ENCODE peak calls at places on chromosomes 5 and 9, in five cellular contexts. O is sigmoid colon, H is RWPE1, W is progenitor cell of endocrine pancreas, B is heart left ventricle. P is an unnamed sample.

GRCh38 chr5:174320051-174320450 is 274.5 kb downstream of the NSG2 start:
- DNase-seq in H (no peak), B (no peak), O (no peak), W (no peak), P (no peak)

GRCh38 chr5:159655757-159656409 is 260.4 kb upstream of the ADRA1B start:
- DNase-seq in B (peak), W (no peak), O (no peak), H (no peak), P (no peak)

GRCh38 chr9:4117835-4118610 is 181.8 kb downstream of the GLIS3 start:
- DNase-seq in H (no peak), O (no peak), B (no peak), W (no peak), P (peak)

GRCh38 chr9:137438591-137439157 is 2.5 kb downstream of the ENTPD8 start:
- DNase-seq in H (no peak), B (no peak), W (no peak), O (no peak), P (peak)

GRCh38 chr5:143311428-143311827 is 92.1 kb downstream of the NR3C1 start:
- DNase-seq in H (peak), W (no peak), O (no peak), B (no peak), P (no peak)

GRCh38 chr5:172973931-172974330 is 9.6 kb upstream of the ATP6V0E1 start:
- DNase-seq in B (no peak), O (no peak), H (no peak), W (no peak), P (no peak)

GRCh38 chr9:119634036-119634435 is 264.8 kb upstream of the BRINP1 start:
- DNase-seq in O (no peak), B (no peak), H (no peak), W (no peak), P (no peak)

GRCh38 chr9:98135938-98136337 is 16.9 kb upstream of the TRIM14 start:
- DNase-seq in O (peak), B (no peak), W (no peak), H (no peak), P (no peak)

GRCh38 chr5:39639618-39640078 is 214.9 kb upstream of the DAB2 start:
- DNase-seq in B (no peak), H (peak), W (no peak), O (no peak), P (no peak)

GRCh38 chr5:139745800-139746690 is 49.6 kb upstream of the PSD2 start:
- DNase-seq in H (peak), W (peak), B (peak), O (peak), P (no peak)

GRCh38 chr9:123424131-123424530 is 68.1 kb downstream of the CRB2 start:
- DNase-seq in O (peak), W (no peak), B (peak), H (no peak), P (no peak)

GRCh38 chr5:10705736-10706135 is 55.3 kb downstream of the DAP start:
- DNase-seq in H (peak), W (no peak), O (no peak), B (no peak), P (no peak)

GRCh38 chr9:135960328-135961276 is 571 bp downstream of the UBAC1 start:
- DNase-seq in H (peak), O (no peak), W (peak), B (peak), P (no peak)

GRCh38 chr5:124057161-124057814 is 545.3 kb downstream of the CSNK1G3 start:
- DNase-seq in O (peak), B (peak), H (peak), W (no peak), P (no peak)

GRCh38 chr9:35673998-35674361 is 252 bp downstream of the CA9 start:
- DNase-seq in W (no peak), O (no peak), B (no peak), H (no peak), P (no peak)

GRCh38 chr5:86461169-86461956 is 156.4 kb upstream of the COX7C start:
- DNase-seq in W (no peak), H (no peak), O (no peak), B (no peak), P (no peak)

GRCh38 chr9:22005083-22005699 is 3.9 kb downstream of the CDKN2B start:
- DNase-seq in O (no peak), B (no peak), W (no peak), H (no peak), P (no peak)

GRCh38 chr9:91900057-91900816 is 49.8 kb downstream of the ROR2 start:
- DNase-seq in W (no peak), H (no peak), B (no peak), O (peak), P (no peak)

GRCh38 chr9:132409828-132410528 is at the start of gene CFAP77:
- DNase-seq in H (peak), W (peak), B (peak), O (peak), P (peak)

GRCh38 chr5:131976414-131977211 is 31.1 kb upstream of the MEIKIN start:
- DNase-seq in H (no peak), B (no peak), W (no peak), O (peak), P (no peak)

GRCh38 chr9:136721339-136722092 is 9.1 kb downstream of the DIPK1B start:
- DNase-seq in W (no peak), B (no peak), H (peak), O (no peak), P (no peak)

GRCh38 chr9:137757613-137758029 is 120.0 kb upstream of the CACNA1B start:
- DNase-seq in O (no peak), W (no peak), B (no peak), H (peak), P (no peak)

GRCh38 chr5:1523480-1523792 is 324 bp downstream of the LPCAT1 start:
- DNase-seq in B (no peak), O (no peak), W (no peak), H (no peak), P (no peak)

GRCh38 chr5:33973271-33973670 is 11.2 kb downstream of the SLC45A2 start:
- DNase-seq in B (no peak), O (no peak), H (no peak), W (no peak), P (no peak)

GRCh38 chr9:132078369-132079356 is 1.0 kb downstream of the MED27 start:
- DNase-seq in O (peak), B (no peak), W (no peak), H (peak), P (no peak)

GRCh38 chr9:36088020-36088419 is 48.5 kb upstream of the GLIPR2 start:
- DNase-seq in B (no peak), H (no peak), W (no peak), O (no peak), P (no peak)

GRCh38 chr5:125835293-125836172 is 587.7 kb upstream of the GRAMD2B start:
- DNase-seq in H (peak), O (peak), B (peak), W (peak), P (no peak)

GRCh38 chr5:101084353-101084752 is 181.3 kb upstream of the ST8SIA4 start:
- DNase-seq in W (no peak), O (no peak), H (no peak), B (no peak), P (no peak)

DNA sequence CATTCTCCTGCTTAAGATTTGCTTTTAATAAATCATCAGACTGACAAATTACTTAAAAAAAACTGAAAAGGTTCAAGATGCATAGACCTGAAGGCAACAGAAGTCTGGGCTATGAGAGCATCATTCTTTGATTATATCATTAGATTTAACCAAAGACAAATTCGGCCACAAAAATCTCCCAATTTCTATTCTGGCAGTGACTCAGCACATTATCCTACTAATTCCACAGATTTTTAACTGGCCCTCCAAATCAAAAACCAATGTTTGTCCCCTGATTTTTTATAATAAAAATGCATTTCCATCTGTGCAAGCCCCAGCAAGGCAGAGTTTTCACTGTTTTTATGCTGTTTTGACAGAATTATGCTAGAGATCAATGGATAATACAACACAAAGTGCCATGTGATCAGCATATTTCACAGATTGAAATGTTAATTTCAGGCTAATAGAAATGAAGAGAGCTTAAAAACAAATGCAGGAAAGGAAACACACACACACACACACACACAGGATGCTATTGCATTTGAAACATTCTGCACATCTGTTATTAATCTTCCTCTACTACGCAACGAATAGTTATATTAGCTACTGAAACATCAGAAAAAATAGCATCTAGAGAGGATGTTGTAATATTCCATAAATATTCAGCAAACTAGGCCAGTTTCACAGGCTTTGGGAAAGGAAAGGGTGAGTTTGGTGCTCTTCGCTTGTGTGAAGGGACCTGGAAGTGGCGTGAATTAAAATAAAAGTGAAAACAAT is 177.6 kb upstream of the ST8SIA4 start:
- DNase-seq in O (no peak), W (no peak), B (peak), H (no peak), P (no peak)
- TF ChIP-seq CTCF in O (no peak), W (no peak), B (no peak), H (no peak), P (no peak)

GRCh38 chr9:129143461-129143927 is 32.3 kb downstream of the PTPA start:
- DNase-seq in O (peak), H (no peak), W (no peak), B (peak), P (no peak)

GRCh38 chr9:129148463-129149204 is 29.4 kb downstream of the IER5L start:
- DNase-seq in B (no peak), W (no peak), H (no peak), O (no peak), P (no peak)

GRCh38 chr9:129146441-129146933 is 31.6 kb downstream of the IER5L start:
- DNase-seq in W (no peak), B (no peak), H (no peak), O (peak), P (no peak)

GRCh38 chr9:129145316-129145715 is 32.7 kb downstream of the IER5L start:
- DNase-seq in O (no peak), W (no peak), B (no peak), H (no peak), P (no peak)

DNA sequence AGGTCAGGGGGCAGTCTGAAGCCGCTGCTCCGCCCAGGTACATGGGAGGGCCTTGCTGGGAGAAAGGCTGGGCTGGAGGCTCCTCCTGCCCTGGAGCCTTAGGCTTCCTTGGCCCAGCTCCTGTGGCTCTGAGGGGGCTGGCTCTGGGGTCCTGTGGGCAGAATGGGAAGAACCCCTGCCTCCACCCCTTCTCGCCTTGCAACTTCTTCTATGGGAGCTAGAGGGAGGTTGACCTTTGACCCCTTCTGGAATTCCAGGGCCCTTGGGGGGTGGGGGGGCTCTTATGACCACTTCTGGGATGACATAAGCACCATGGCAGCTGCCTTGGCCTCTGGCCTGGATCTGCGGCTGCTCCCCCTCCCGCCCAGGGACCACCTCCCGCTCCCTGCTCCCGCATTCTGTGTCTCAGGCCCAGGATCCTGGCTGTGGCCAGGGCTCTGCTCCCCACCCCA is 32.2 kb downstream of the IER5L start:
- DNase-seq in B (peak), O (peak), H (no peak), W (no peak), P (no peak)
- TF ChIP-seq CTCF in B (no peak), O (no peak), H (no peak), W (no peak), P (no peak)

GRCh38 chr9:75046725-75047345 is 18.7 kb upstream of the CARNMT1 start:
- DNase-seq in W (no peak), B (no peak), O (no peak), H (no peak), P (no peak)
- TF ChIP-seq CTCF in W (no peak), B (no peak), O (no peak), H (no peak), P (no peak)

DNA sequence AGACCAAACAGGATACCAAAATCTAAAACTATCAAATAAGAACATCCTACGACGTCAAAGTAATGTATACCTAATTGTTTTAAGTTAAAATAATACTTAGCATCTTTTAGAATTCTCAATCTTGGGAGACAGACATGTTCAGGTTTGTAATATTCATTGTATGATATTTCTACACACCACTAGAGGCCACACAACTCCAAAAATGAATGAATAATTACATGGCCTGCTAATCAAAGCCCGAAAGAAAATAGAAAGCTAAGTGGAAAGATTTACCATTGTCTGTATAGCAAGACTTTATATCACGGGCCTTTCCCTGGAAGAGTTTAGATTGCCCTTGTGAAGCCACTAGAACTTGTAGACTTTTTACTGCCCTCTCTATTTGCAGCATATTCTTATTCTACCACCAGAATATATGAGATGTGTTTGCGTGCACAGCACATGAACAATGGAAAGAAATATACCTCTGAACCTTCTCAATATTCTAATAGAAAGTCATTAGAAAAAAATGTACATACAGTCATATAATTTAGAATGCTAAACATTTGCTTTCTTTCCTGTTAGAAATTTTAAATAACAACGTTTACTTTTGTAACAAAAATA is 380.1 kb upstream of the NUDT12 start:
- DNase-seq in H (no peak), B (no peak), O (no peak), W (no peak), P (no peak)
- TF ChIP-seq CTCF in H (peak), B (no peak), O (no peak), W (no peak), P (no peak)

GRCh38 chr5:13976867-13977479 is 32.5 kb upstream of the DNAH5 start:
- DNase-seq in W (no peak), H (peak), O (no peak), B (no peak), P (no peak)
- TF ChIP-seq CTCF in W (peak), H (peak), O (no peak), B (no peak), P (no peak)